ENCODE peak calls at places on chromosome 17, in six cellular contexts. One of them, this sample, is unnamed.

GRCh38 chr17:16941072-16941641 is 30.8 kb downstream of the TNFRSF13B start:
- DNase-seq in Calu3: no peak
- DNase-seq in spleen: peak
- DNase-seq in sciatic nerve: peak
- DNase-seq in renal cortical epithelial cell: no peak
- DNase-seq in stimulated activated naive CD8-positive, alpha-beta T cell treated with anti-CD3 and anti-CD28 coated beads, Interleukin-15, Interleukin-2, amounts not matched to agents 100 U/mL and 50 U/mL, for 24 hours: no peak
- DNase-seq in this sample: no peak

GRCh38 chr17:46026045-46026814 is 27.2 kb downstream of the STH start:
- DNase-seq in sciatic nerve: no peak
- DNase-seq in Calu3: no peak
- DNase-seq in stimulated activated naive CD8-positive, alpha-beta T cell treated with anti-CD3 and anti-CD28 coated beads, Interleukin-15, Interleukin-2, amounts not matched to agents 100 U/mL and 50 U/mL, for 24 hours: no peak
- DNase-seq in spleen: peak
- DNase-seq in renal cortical epithelial cell: no peak
- DNase-seq in this sample: no peak

GRCh38 chr17:32747856-32748255 is 129.1 kb downstream of the MYO1D start:
- DNase-seq in renal cortical epithelial cell: no peak
- DNase-seq in sciatic nerve: no peak
- DNase-seq in spleen: no peak
- DNase-seq in Calu3: no peak
- DNase-seq in stimulated activated naive CD8-positive, alpha-beta T cell treated with anti-CD3 and anti-CD28 coated beads, Interleukin-15, Interleukin-2, amounts not matched to agents 100 U/mL and 50 U/mL, for 24 hours: no peak
- DNase-seq in this sample: no peak

GRCh38 chr17:17018612-17019429 is 23.4 kb upstream of the MPRIP start:
- DNase-seq in spleen: peak
- DNase-seq in renal cortical epithelial cell: no peak
- DNase-seq in Calu3: peak
- DNase-seq in stimulated activated naive CD8-positive, alpha-beta T cell treated with anti-CD3 and anti-CD28 coated beads, Interleukin-15, Interleukin-2, amounts not matched to agents 100 U/mL and 50 U/mL, for 24 hours: no peak
- DNase-seq in sciatic nerve: peak
- DNase-seq in this sample: peak

GRCh38 chr17:2955931-2956582 is 107.3 kb downstream of the OR1D5 start:
- DNase-seq in renal cortical epithelial cell: no peak
- DNase-seq in stimulated activated naive CD8-positive, alpha-beta T cell treated with anti-CD3 and anti-CD28 coated beads, Interleukin-15, Interleukin-2, amounts not matched to agents 100 U/mL and 50 U/mL, for 24 hours: no peak
- DNase-seq in sciatic nerve: no peak
- DNase-seq in spleen: peak
- DNase-seq in Calu3: no peak
- DNase-seq in this sample: no peak

GRCh38 chr17:46771601-46772012 is 46.9 kb downstream of the WNT3 start:
- DNase-seq in stimulated activated naive CD8-positive, alpha-beta T cell treated with anti-CD3 and anti-CD28 coated beads, Interleukin-15, Interleukin-2, amounts not matched to agents 100 U/mL and 50 U/mL, for 24 hours: peak
- DNase-seq in spleen: no peak
- DNase-seq in Calu3: peak
- DNase-seq in renal cortical epithelial cell: no peak
- DNase-seq in sciatic nerve: no peak
- DNase-seq in this sample: no peak

GRCh38 chr17:61354895-61355294 is 44.7 kb upstream of the TBX2 start:
- DNase-seq in spleen: peak
- DNase-seq in renal cortical epithelial cell: no peak
- DNase-seq in sciatic nerve: no peak
- DNase-seq in Calu3: no peak
- DNase-seq in stimulated activated naive CD8-positive, alpha-beta T cell treated with anti-CD3 and anti-CD28 coated beads, Interleukin-15, Interleukin-2, amounts not matched to agents 100 U/mL and 50 U/mL, for 24 hours: no peak
- DNase-seq in this sample: no peak

GRCh38 chr17:58200024-58200633 is 7.6 kb downstream of the EPX start:
- DNase-seq in stimulated activated naive CD8-positive, alpha-beta T cell treated with anti-CD3 and anti-CD28 coated beads, Interleukin-15, Interleukin-2, amounts not matched to agents 100 U/mL and 50 U/mL, for 24 hours: peak
- DNase-seq in renal cortical epithelial cell: peak
- DNase-seq in Calu3: peak
- DNase-seq in spleen: peak
- DNase-seq in sciatic nerve: no peak
- DNase-seq in this sample: no peak

GRCh38 chr17:75517277-75517865 is 1.0 kb downstream of the TSEN54 start:
- DNase-seq in Calu3: peak
- DNase-seq in spleen: peak
- DNase-seq in stimulated activated naive CD8-positive, alpha-beta T cell treated with anti-CD3 and anti-CD28 coated beads, Interleukin-15, Interleukin-2, amounts not matched to agents 100 U/mL and 50 U/mL, for 24 hours: peak
- DNase-seq in renal cortical epithelial cell: no peak
- DNase-seq in sciatic nerve: no peak
- DNase-seq in this sample: no peak

GRCh38 chr17:78127240-78127887 is 1.2 kb downstream of the TMC6 start:
- DNase-seq in sciatic nerve: peak
- DNase-seq in renal cortical epithelial cell: no peak
- DNase-seq in stimulated activated naive CD8-positive, alpha-beta T cell treated with anti-CD3 and anti-CD28 coated beads, Interleukin-15, Interleukin-2, amounts not matched to agents 100 U/mL and 50 U/mL, for 24 hours: peak
- DNase-seq in Calu3: peak
- DNase-seq in spleen: peak
- DNase-seq in this sample: peak

GRCh38 chr17:38719284-38719942 is 10.7 kb upstream of the CISD3 start:
- DNase-seq in Calu3: no peak
- DNase-seq in renal cortical epithelial cell: no peak
- DNase-seq in spleen: no peak
- DNase-seq in sciatic nerve: no peak
- DNase-seq in stimulated activated naive CD8-positive, alpha-beta T cell treated with anti-CD3 and anti-CD28 coated beads, Interleukin-15, Interleukin-2, amounts not matched to agents 100 U/mL and 50 U/mL, for 24 hours: no peak
- DNase-seq in this sample: no peak

GRCh38 chr17:64767269-64767997 is 105.3 kb upstream of the SMURF2 start:
- DNase-seq in Calu3: no peak
- DNase-seq in stimulated activated naive CD8-positive, alpha-beta T cell treated with anti-CD3 and anti-CD28 coated beads, Interleukin-15, Interleukin-2, amounts not matched to agents 100 U/mL and 50 U/mL, for 24 hours: no peak
- DNase-seq in spleen: no peak
- DNase-seq in sciatic nerve: no peak
- DNase-seq in renal cortical epithelial cell: no peak
- DNase-seq in this sample: peak

GRCh38 chr17:72587773-72588511 is 467.1 kb downstream of the SOX9 start:
- DNase-seq in spleen: no peak
- DNase-seq in stimulated activated naive CD8-positive, alpha-beta T cell treated with anti-CD3 and anti-CD28 coated beads, Interleukin-15, Interleukin-2, amounts not matched to agents 100 U/mL and 50 U/mL, for 24 hours: no peak
- DNase-seq in Calu3: no peak
- DNase-seq in sciatic nerve: no peak
- DNase-seq in renal cortical epithelial cell: no peak
- DNase-seq in this sample: no peak

GRCh38 chr17:68709995-68710780 is 109.0 kb upstream of the FAM20A start:
- DNase-seq in renal cortical epithelial cell: no peak
- DNase-seq in sciatic nerve: no peak
- DNase-seq in stimulated activated naive CD8-positive, alpha-beta T cell treated with anti-CD3 and anti-CD28 coated beads, Interleukin-15, Interleukin-2, amounts not matched to agents 100 U/mL and 50 U/mL, for 24 hours: no peak
- DNase-seq in Calu3: no peak
- DNase-seq in spleen: no peak
- DNase-seq in this sample: no peak

GRCh38 chr17:82457071-82457789 is 1.3 kb upstream of the NARF start:
- DNase-seq in renal cortical epithelial cell: no peak
- DNase-seq in Calu3: no peak
- DNase-seq in spleen: no peak
- DNase-seq in sciatic nerve: no peak
- DNase-seq in stimulated activated naive CD8-positive, alpha-beta T cell treated with anti-CD3 and anti-CD28 coated beads, Interleukin-15, Interleukin-2, amounts not matched to agents 100 U/mL and 50 U/mL, for 24 hours: no peak
- DNase-seq in this sample: peak

GRCh38 chr17:81831957-81832607 is 1.0 kb downstream of the MCRIP1 start:
- DNase-seq in sciatic nerve: no peak
- DNase-seq in Calu3: no peak
- DNase-seq in stimulated activated naive CD8-positive, alpha-beta T cell treated with anti-CD3 and anti-CD28 coated beads, Interleukin-15, Interleukin-2, amounts not matched to agents 100 U/mL and 50 U/mL, for 24 hours: peak
- DNase-seq in spleen: peak
- DNase-seq in renal cortical epithelial cell: no peak
- DNase-seq in this sample: peak

GRCh38 chr17:72479113-72479512 is 358.3 kb downstream of the SOX9 start:
- DNase-seq in stimulated activated naive CD8-positive, alpha-beta T cell treated with anti-CD3 and anti-CD28 coated beads, Interleukin-15, Interleukin-2, amounts not matched to agents 100 U/mL and 50 U/mL, for 24 hours: no peak
- DNase-seq in Calu3: no peak
- DNase-seq in spleen: peak
- DNase-seq in renal cortical epithelial cell: no peak
- DNase-seq in sciatic nerve: no peak
- DNase-seq in this sample: peak

GRCh38 chr17:70848785-70849184 is 679.5 kb downstream of the KCNJ2 start:
- DNase-seq in sciatic nerve: no peak
- DNase-seq in Calu3: no peak
- DNase-seq in renal cortical epithelial cell: peak
- DNase-seq in spleen: no peak
- DNase-seq in stimulated activated naive CD8-positive, alpha-beta T cell treated with anti-CD3 and anti-CD28 coated beads, Interleukin-15, Interleukin-2, amounts not matched to agents 100 U/mL and 50 U/mL, for 24 hours: no peak
- DNase-seq in this sample: no peak

GRCh38 chr17:79979841-79980215 is 55.8 kb downstream of the TBC1D16 start:
- DNase-seq in spleen: peak
- DNase-seq in stimulated activated naive CD8-positive, alpha-beta T cell treated with anti-CD3 and anti-CD28 coated beads, Interleukin-15, Interleukin-2, amounts not matched to agents 100 U/mL and 50 U/mL, for 24 hours: no peak
- DNase-seq in Calu3: no peak
- DNase-seq in sciatic nerve: peak
- DNase-seq in renal cortical epithelial cell: no peak
- DNase-seq in this sample: peak

GRCh38 chr17:29036584-29036983 is 6.4 kb upstream of the PIPOX start:
- DNase-seq in stimulated activated naive CD8-positive, alpha-beta T cell treated with anti-CD3 and anti-CD28 coated beads, Interleukin-15, Interleukin-2, amounts not matched to agents 100 U/mL and 50 U/mL, for 24 hours: no peak
- DNase-seq in renal cortical epithelial cell: no peak
- DNase-seq in sciatic nerve: no peak
- DNase-seq in Calu3: no peak
- DNase-seq in spleen: peak
- DNase-seq in this sample: no peak

GRCh38 chr17:14037453-14037852 is 31.9 kb upstream of the COX10 start:
- DNase-seq in spleen: no peak
- DNase-seq in renal cortical epithelial cell: no peak
- DNase-seq in stimulated activated naive CD8-positive, alpha-beta T cell treated with anti-CD3 and anti-CD28 coated beads, Interleukin-15, Interleukin-2, amounts not matched to agents 100 U/mL and 50 U/mL, for 24 hours: no peak
- DNase-seq in Calu3: no peak
- DNase-seq in sciatic nerve: no peak
- DNase-seq in this sample: no peak

GRCh38 chr17:41067281-41067680 is 1.6 kb upstream of the KRTAP2-4 start:
- DNase-seq in sciatic nerve: no peak
- DNase-seq in spleen: no peak
- DNase-seq in stimulated activated naive CD8-positive, alpha-beta T cell treated with anti-CD3 and anti-CD28 coated beads, Interleukin-15, Interleukin-2, amounts not matched to agents 100 U/mL and 50 U/mL, for 24 hours: no peak
- DNase-seq in Calu3: no peak
- DNase-seq in renal cortical epithelial cell: no peak
- DNase-seq in this sample: no peak

GRCh38 chr17:11935734-11936406 is 61.4 kb downstream of the ZNF18 start:
- DNase-seq in Calu3: peak
- DNase-seq in stimulated activated naive CD8-positive, alpha-beta T cell treated with anti-CD3 and anti-CD28 coated beads, Interleukin-15, Interleukin-2, amounts not matched to agents 100 U/mL and 50 U/mL, for 24 hours: peak
- DNase-seq in spleen: no peak
- DNase-seq in renal cortical epithelial cell: no peak
- DNase-seq in sciatic nerve: peak
- DNase-seq in this sample: no peak

GRCh38 chr17:72476575-72476986 is 355.8 kb downstream of the SOX9 start:
- DNase-seq in spleen: peak
- DNase-seq in Calu3: no peak
- DNase-seq in sciatic nerve: no peak
- DNase-seq in renal cortical epithelial cell: peak
- DNase-seq in stimulated activated naive CD8-positive, alpha-beta T cell treated with anti-CD3 and anti-CD28 coated beads, Interleukin-15, Interleukin-2, amounts not matched to agents 100 U/mL and 50 U/mL, for 24 hours: no peak
- DNase-seq in this sample: no peak

GRCh38 chr17:81960130-81960958 is 643 bp downstream of the NOTUM start:
- DNase-seq in sciatic nerve: no peak
- DNase-seq in stimulated activated naive CD8-positive, alpha-beta T cell treated with anti-CD3 and anti-CD28 coated beads, Interleukin-15, Interleukin-2, amounts not matched to agents 100 U/mL and 50 U/mL, for 24 hours: no peak
- DNase-seq in Calu3: no peak
- DNase-seq in renal cortical epithelial cell: no peak
- DNase-seq in spleen: no peak
- DNase-seq in this sample: peak

GRCh38 chr17:50264263-50265113 is 9.8 kb upstream of the TMEM92 start:
- DNase-seq in sciatic nerve: peak
- DNase-seq in renal cortical epithelial cell: no peak
- DNase-seq in spleen: peak
- DNase-seq in Calu3: no peak
- DNase-seq in stimulated activated naive CD8-positive, alpha-beta T cell treated with anti-CD3 and anti-CD28 coated beads, Interleukin-15, Interleukin-2, amounts not matched to agents 100 U/mL and 50 U/mL, for 24 hours: no peak
- DNase-seq in this sample: peak

GRCh38 chr17:55301521-55302406 is 37.0 kb downstream of the HLF start:
- DNase-seq in Calu3: no peak
- DNase-seq in stimulated activated naive CD8-positive, alpha-beta T cell treated with anti-CD3 and anti-CD28 coated beads, Interleukin-15, Interleukin-2, amounts not matched to agents 100 U/mL and 50 U/mL, for 24 hours: no peak
- DNase-seq in renal cortical epithelial cell: no peak
- DNase-seq in sciatic nerve: no peak
- DNase-seq in spleen: no peak
- DNase-seq in this sample: no peak